ENCODE peak calls at places on chromosomes 12 and 14, in eight cellular contexts. F, O, W, X, C, R, L and D are unnamed samples.

GRCh38 chr14:70339039-70339438 is 20.4 kb downstream of the COX16 start:
- DNase-seq in F (no peak), O (no peak), W (no peak), X (no peak), C (no peak), R (no peak), L (no peak), D (no peak)

GRCh38 chr12:13165578-13166120 is 30.9 kb upstream of the EMP1 start:
- DNase-seq in F (no peak), O (peak), W (peak), X (peak), C (no peak), R (peak), L (peak), D (peak)

GRCh38 chr12:509494-509893 is 49.8 kb downstream of the B4GALNT3 start:
- DNase-seq in F (no peak), O (peak), W (peak), X (no peak), C (no peak), R (no peak), L (no peak), D (no peak)

GRCh38 chr14:64272019-64272418 is 22.2 kb downstream of the ESR2 start:
- DNase-seq in F (no peak), O (no peak), W (no peak), X (no peak), C (no peak), R (no peak), L (no peak), D (no peak)

GRCh38 chr12:78087363-78087675 is 256.6 kb downstream of the NAV3 start:
- DNase-seq in F (no peak), O (no peak), W (no peak), X (no peak), C (no peak), R (no peak), L (no peak), D (no peak)

GRCh38 chr12:52423035-52423434 is 11.1 kb downstream of the KRT75 start:
- DNase-seq in F (no peak), O (no peak), W (no peak), X (no peak), C (no peak), R (no peak), L (no peak), D (no peak)

GRCh38 chr14:35669782-35670181 is 135.8 kb downstream of the INSM2 start:
- DNase-seq in F (no peak), O (no peak), W (no peak), X (no peak), C (no peak), R (no peak), L (no peak), D (no peak)

GRCh38 chr12:23504043-23504442 is 445.4 kb downstream of the SOX5 start:
- DNase-seq in F (peak), O (no peak), W (no peak), X (no peak), C (no peak), R (no peak), L (no peak), D (no peak)

GRCh38 chr12:66627270-66627987 is 51.4 kb downstream of the GRIP1 start:
- DNase-seq in F (no peak), O (no peak), W (no peak), X (no peak), C (no peak), R (no peak), L (no peak), D (no peak)

GRCh38 chr12:109432842-109433304 is 44.2 kb downstream of the KCTD10 start:
- DNase-seq in F (peak), O (peak), W (peak), X (peak), C (peak), R (peak), L (peak), D (peak)

GRCh38 chr12:6233121-6233971 is 33.1 kb downstream of the CD9 start:
- DNase-seq in F (no peak), O (peak), W (no peak), X (no peak), C (no peak), R (no peak), L (no peak), D (no peak)

GRCh38 chr12:5088586-5089264 is 45.0 kb downstream of the KCNA5 start:
- DNase-seq in F (no peak), O (no peak), W (no peak), X (no peak), C (peak), R (no peak), L (no peak), D (no peak)

GRCh38 chr12:53219116-53219955 is 12.3 kb upstream of the ITGB7 start:
- DNase-seq in F (no peak), O (no peak), W (no peak), X (no peak), C (peak), R (peak), L (no peak), D (no peak)

GRCh38 chr14:85165091-85165490 is 364.9 kb upstream of the FLRT2 start:
- DNase-seq in F (peak), O (no peak), W (no peak), X (no peak), C (no peak), R (no peak), L (no peak), D (no peak)

GRCh38 chr14:64504897-64505771 is 564 bp downstream of the ZBTB1 start:
- DNase-seq in F (peak), O (peak), W (peak), X (peak), C (peak), R (peak), L (peak), D (peak)

GRCh38 chr12:27085654-27086053 is 3.3 kb upstream of the C12orf71 start:
- DNase-seq in F (no peak), O (no peak), W (no peak), X (no peak), C (no peak), R (no peak), L (no peak), D (no peak)

GRCh38 chr12:31682136-31682962 is 22.9 kb downstream of the ETFBKMT start:
- DNase-seq in F (peak), O (peak), W (peak), X (peak), C (no peak), R (peak), L (no peak), D (no peak)
- TF ChIP-seq CTCF in F (peak), O (peak), W (no peak), X (peak), C (peak), R (peak), L (no peak), D (no peak)

DNA sequence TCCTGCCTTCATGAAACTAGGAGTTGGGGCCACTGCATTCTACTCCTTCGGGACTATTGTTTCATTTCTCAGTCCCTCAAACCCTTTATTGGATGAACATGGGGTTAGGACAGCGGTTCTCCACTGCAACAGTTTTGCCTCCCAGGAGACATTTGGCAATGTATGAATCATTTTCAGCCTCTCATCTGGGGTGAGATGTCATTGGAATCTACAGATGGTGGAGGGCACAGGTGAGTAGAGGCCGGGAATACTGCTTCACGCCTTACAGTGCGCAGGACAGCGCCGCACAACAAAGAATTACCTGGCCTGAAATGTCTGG is 649 bp upstream of the GNPNAT1 start:
- DNase-seq in F (no peak), O (no peak), W (no peak), X (no peak), C (no peak), R (no peak), L (no peak), D (no peak)
- TF ChIP-seq POLR2AphosphoS5 in F (no peak), O (no peak), W (no peak), X (no peak), C (no peak), R (no peak), L (no peak), D (peak)

GRCh38 chr14:73589128-73589527 is 2.5 kb upstream of the ACOT4 start:
- DNase-seq in F (no peak), O (no peak), W (no peak), X (no peak), C (no peak), R (no peak), L (no peak), D (no peak)

GRCh38 chr14:73594491-73594890 is 2.8 kb downstream of the ACOT4 start:
- DNase-seq in F (no peak), O (no peak), W (no peak), X (no peak), C (no peak), R (no peak), L (no peak), D (no peak)

GRCh38 chr14:73591690-73592448 is at the start of gene ACOT4:
- DNase-seq in F (peak), O (peak), W (peak), X (peak), C (peak), R (peak), L (peak), D (no peak)
- TF ChIP-seq CTCF in F (peak), O (peak), W (no peak), X (no peak), C (peak), R (no peak), L (no peak), D (no peak)

GRCh38 chr12:121780429-121780828 is 13.1 kb downstream of the RHOF start:
- DNase-seq in F (no peak), O (no peak), W (no peak), X (no peak), C (no peak), R (no peak), L (no peak), D (no peak)

GRCh38 chr12:121779422-121779895 is 14.0 kb downstream of the RHOF start:
- DNase-seq in F (peak), O (no peak), W (no peak), X (no peak), C (peak), R (no peak), L (no peak), D (no peak)

GRCh38 chr12:121776190-121777098 is 17.0 kb downstream of the RHOF start:
- DNase-seq in F (peak), O (peak), W (peak), X (peak), C (peak), R (peak), L (peak), D (no peak)

GRCh38 chr12:121781751-121782615 is 11.5 kb downstream of the RHOF start:
- DNase-seq in F (no peak), O (no peak), W (no peak), X (no peak), C (peak), R (no peak), L (no peak), D (no peak)

GRCh38 chr12:121778567-121779421 is 14.7 kb downstream of the RHOF start:
- DNase-seq in F (no peak), O (no peak), W (no peak), X (no peak), C (peak), R (no peak), L (no peak), D (no peak)
- TF ChIP-seq POLR2AphosphoS5 in F (peak), O (no peak), W (no peak), X (peak), C (no peak), R (no peak), L (no peak), D (no peak)

GRCh38 chr12:46983393-46983793 is 96.0 kb upstream of the PCED1B start:
- DNase-seq in F (no peak), O (no peak), W (no peak), X (no peak), C (no peak), R (no peak), L (no peak), D (no peak)

GRCh38 chr12:46981627-46982026 is 97.8 kb upstream of the PCED1B start:
- DNase-seq in F (no peak), O (no peak), W (no peak), X (no peak), C (no peak), R (no peak), L (no peak), D (no peak)

GRCh38 chr12:46982629-46983392 is 96.6 kb upstream of the PCED1B start:
- DNase-seq in F (no peak), O (no peak), W (no peak), X (no peak), C (no peak), R (no peak), L (no peak), D (no peak)

GRCh38 chr12:46985816-46986215 is 93.6 kb upstream of the PCED1B start:
- DNase-seq in F (no peak), O (no peak), W (no peak), X (no peak), C (no peak), R (no peak), L (no peak), D (no peak)

DNA sequence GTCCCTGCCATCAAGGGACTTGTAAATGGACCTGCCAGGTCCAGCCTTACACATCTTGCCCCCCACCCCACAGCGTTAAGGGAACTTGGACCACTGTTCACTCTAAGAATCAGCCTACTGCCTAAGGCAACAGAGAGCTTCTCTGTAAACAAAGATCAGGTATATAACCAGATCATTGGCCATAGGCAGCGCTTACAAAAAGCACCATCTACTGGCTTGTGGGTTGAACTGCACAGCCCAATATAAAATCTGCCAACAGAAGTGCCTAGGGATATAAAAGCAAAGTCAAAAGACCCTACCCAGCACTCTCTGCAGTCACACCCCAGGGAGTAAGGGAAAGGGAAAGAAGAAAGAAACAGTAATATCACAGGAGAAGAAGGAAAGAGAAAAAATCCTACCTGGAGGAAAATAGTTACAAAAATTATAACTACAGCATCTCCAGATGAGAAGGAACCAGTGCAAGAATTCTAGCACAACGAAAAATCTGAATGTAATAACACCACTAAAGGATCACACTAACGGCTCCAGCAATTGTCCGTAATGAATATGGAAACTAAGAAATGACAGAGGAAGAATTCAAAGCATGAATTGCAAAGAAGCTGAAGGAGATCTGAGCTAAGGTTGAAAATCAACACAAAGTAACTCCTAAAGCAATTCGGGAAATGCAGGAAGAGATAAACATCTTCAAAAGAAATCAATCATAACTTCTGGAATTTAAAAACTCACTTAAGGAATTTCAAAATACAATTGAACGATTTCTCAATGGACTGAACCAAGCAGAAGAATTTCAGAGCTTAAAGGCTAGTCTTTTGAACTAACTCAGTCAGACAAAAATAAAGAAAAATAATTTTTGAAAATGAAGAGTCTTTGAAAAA is 95.2 kb upstream of the PCED1B start:
- DNase-seq in F (peak), O (peak), W (no peak), X (peak), C (no peak), R (no peak), L (no peak), D (no peak)
- TF ChIP-seq CTCF in F (peak), O (peak), W (no peak), X (peak), C (peak), R (peak), L (peak), D (no peak)

GRCh38 chr12:127539499-127539898 is 727.5 kb upstream of the TMEM132C start:
- DNase-seq in F (peak), O (no peak), W (no peak), X (no peak), C (no peak), R (no peak), L (no peak), D (no peak)

GRCh38 chr12:127531561-127531960 is 735.4 kb upstream of the TMEM132C start:
- DNase-seq in F (peak), O (no peak), W (no peak), X (no peak), C (no peak), R (no peak), L (no peak), D (no peak)

GRCh38 chr12:127538325-127538724 is 728.6 kb upstream of the TMEM132C start:
- DNase-seq in F (peak), O (no peak), W (no peak), X (no peak), C (no peak), R (no peak), L (no peak), D (no peak)

GRCh38 chr12:127533353-127533752 is 733.6 kb upstream of the TMEM132C start:
- DNase-seq in F (no peak), O (no peak), W (no peak), X (no peak), C (no peak), R (no peak), L (no peak), D (no peak)

DNA sequence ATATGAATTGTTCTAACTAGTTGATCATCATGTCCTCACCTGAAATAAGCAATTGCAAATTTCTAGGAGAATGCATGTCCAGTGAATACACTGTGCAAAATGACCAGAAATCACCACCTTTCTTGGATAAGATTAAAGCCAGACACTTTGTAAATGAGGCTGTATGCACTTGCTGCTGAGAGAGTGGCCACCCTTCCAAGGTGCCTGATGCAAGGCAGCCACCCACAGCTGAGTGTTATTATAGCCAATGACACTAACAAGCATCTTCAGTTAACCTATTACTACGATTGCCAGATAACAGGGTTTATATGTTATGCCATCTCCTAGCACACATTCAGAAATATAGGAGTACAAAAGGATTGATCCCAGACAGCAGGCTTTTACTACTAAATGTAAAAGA is 729.9 kb upstream of the TMEM132C start:
- DNase-seq in F (no peak), O (no peak), W (no peak), X (no peak), C (no peak), R (no peak), L (no peak), D (no peak)
- TF ChIP-seq POLR2AphosphoS5 in F (no peak), O (no peak), W (no peak), X (no peak), C (no peak), R (no peak), L (no peak), D (no peak)